ENCODE peak calls at places on chromosomes 12 and 14, in eight cellular contexts. One of them, this sample, is unnamed.

GRCh38 chr12:79690156-79690605 is 583 bp downstream of the PAWR start:
- DNase-seq in T47D: peak; percentile 57
- DNase-seq in GM04504: no peak
- DNase-seq in cardiac muscle cell: peak; percentile 35
- DNase-seq in NCI-H1105: no peak
- DNase-seq in HEK293T: peak; percentile 25
- DNase-seq in cardiac fibroblast: no peak
- DNase-seq in activated naive CD4-positive, alpha-beta T cell: no peak
- DNase-seq in this sample: no peak

GRCh38 chr12:59486827-59487226 is 109.0 kb upstream of the SLC16A7 start:
- DNase-seq in T47D: no peak
- DNase-seq in GM04504: no peak
- DNase-seq in cardiac muscle cell: no peak
- DNase-seq in NCI-H1105: no peak
- DNase-seq in HEK293T: no peak
- DNase-seq in cardiac fibroblast: no peak
- DNase-seq in activated naive CD4-positive, alpha-beta T cell: no peak
- DNase-seq in this sample: no peak

GRCh38 chr12:99334737-99335136 is 312.8 kb upstream of the GARIN6 start:
- DNase-seq in T47D: no peak
- DNase-seq in GM04504: no peak
- DNase-seq in cardiac muscle cell: peak; percentile 0
- DNase-seq in NCI-H1105: peak; percentile 53
- DNase-seq in HEK293T: no peak
- DNase-seq in cardiac fibroblast: peak; percentile 2
- DNase-seq in activated naive CD4-positive, alpha-beta T cell: no peak
- DNase-seq in this sample: no peak

GRCh38 chr12:50050410-50051280 is 6.8 kb upstream of the ASIC1 start:
- DNase-seq in T47D: no peak
- DNase-seq in GM04504: no peak
- DNase-seq in cardiac muscle cell: peak; percentile 96
- DNase-seq in NCI-H1105: no peak
- DNase-seq in HEK293T: peak; percentile 30
- DNase-seq in cardiac fibroblast: peak; percentile 93
- DNase-seq in activated naive CD4-positive, alpha-beta T cell: no peak
- DNase-seq in this sample: no peak

GRCh38 chr12:113207621-113208040 is 13.6 kb upstream of the TPCN1 start:
- DNase-seq in T47D: no peak
- DNase-seq in GM04504: no peak
- DNase-seq in cardiac muscle cell: no peak
- DNase-seq in NCI-H1105: no peak
- DNase-seq in HEK293T: no peak
- DNase-seq in cardiac fibroblast: no peak
- DNase-seq in activated naive CD4-positive, alpha-beta T cell: no peak
- DNase-seq in this sample: no peak

GRCh38 chr12:107655281-107656065 is 30.1 kb upstream of the PWP1 start:
- DNase-seq in T47D: no peak
- DNase-seq in GM04504: no peak
- DNase-seq in cardiac muscle cell: no peak
- DNase-seq in NCI-H1105: no peak
- DNase-seq in HEK293T: no peak
- DNase-seq in cardiac fibroblast: no peak
- DNase-seq in activated naive CD4-positive, alpha-beta T cell: no peak
- DNase-seq in this sample: no peak

GRCh38 chr12:93402333-93403311 is 24.9 kb downstream of the NUDT4 start:
- DNase-seq in T47D: no peak
- DNase-seq in GM04504: no peak
- DNase-seq in cardiac muscle cell: no peak
- DNase-seq in NCI-H1105: no peak
- DNase-seq in HEK293T: no peak
- DNase-seq in cardiac fibroblast: no peak
- DNase-seq in activated naive CD4-positive, alpha-beta T cell: no peak
- DNase-seq in this sample: no peak

GRCh38 chr12:124919646-124920352 is 5.3 kb upstream of the UBC start:
- DNase-seq in T47D: no peak
- DNase-seq in GM04504: no peak
- DNase-seq in cardiac muscle cell: no peak
- DNase-seq in NCI-H1105: no peak
- DNase-seq in HEK293T: no peak
- DNase-seq in cardiac fibroblast: peak; percentile 31
- DNase-seq in activated naive CD4-positive, alpha-beta T cell: no peak
- DNase-seq in this sample: no peak

GRCh38 chr14:44529026-44529425 is 21.9 kb upstream of the FSCB start:
- DNase-seq in T47D: no peak
- DNase-seq in GM04504: no peak
- DNase-seq in cardiac muscle cell: peak; percentile 73
- DNase-seq in NCI-H1105: no peak
- DNase-seq in HEK293T: no peak
- DNase-seq in cardiac fibroblast: peak; percentile 76
- DNase-seq in activated naive CD4-positive, alpha-beta T cell: no peak
- DNase-seq in this sample: no peak

GRCh38 chr14:104891121-104891551 is 26.1 kb downstream of the CEP170B start:
- DNase-seq in T47D: no peak
- DNase-seq in GM04504: no peak
- DNase-seq in cardiac muscle cell: no peak
- DNase-seq in NCI-H1105: no peak
- DNase-seq in HEK293T: no peak
- DNase-seq in cardiac fibroblast: no peak
- DNase-seq in activated naive CD4-positive, alpha-beta T cell: no peak
- DNase-seq in this sample: no peak

GRCh38 chr14:70789961-70790360 is 19.4 kb downstream of the MAP3K9 start:
- DNase-seq in T47D: no peak
- DNase-seq in GM04504: no peak
- DNase-seq in cardiac muscle cell: no peak
- DNase-seq in NCI-H1105: no peak
- DNase-seq in HEK293T: no peak
- DNase-seq in cardiac fibroblast: no peak
- DNase-seq in activated naive CD4-positive, alpha-beta T cell: no peak
- DNase-seq in this sample: no peak

GRCh38 chr14:67426983-67427601 is 15.1 kb upstream of the PLEK2 start:
- DNase-seq in T47D: peak; percentile 84
- DNase-seq in GM04504: peak; percentile 54
- DNase-seq in cardiac muscle cell: peak; percentile 89
- DNase-seq in NCI-H1105: peak; percentile 62
- DNase-seq in HEK293T: peak; percentile 83
- DNase-seq in cardiac fibroblast: peak; percentile 89
- DNase-seq in activated naive CD4-positive, alpha-beta T cell: peak; percentile 26
- DNase-seq in this sample: peak; percentile 15

GRCh38 chr12:3134526-3135135 is 57.5 kb downstream of the TSPAN9 start:
- DNase-seq in T47D: no peak
- DNase-seq in GM04504: no peak
- DNase-seq in cardiac muscle cell: no peak
- DNase-seq in NCI-H1105: no peak
- DNase-seq in HEK293T: no peak
- DNase-seq in cardiac fibroblast: no peak
- DNase-seq in activated naive CD4-positive, alpha-beta T cell: no peak
- DNase-seq in this sample: no peak

GRCh38 chr12:114817491-114818440 is 133.8 kb upstream of the TBX3 start:
- DNase-seq in T47D: no peak
- DNase-seq in GM04504: no peak
- DNase-seq in cardiac muscle cell: no peak
- DNase-seq in NCI-H1105: peak; percentile 88
- DNase-seq in HEK293T: no peak
- DNase-seq in cardiac fibroblast: no peak
- DNase-seq in activated naive CD4-positive, alpha-beta T cell: no peak
- DNase-seq in this sample: no peak

GRCh38 chr14:76267322-76268012 is 108.5 kb upstream of the ESRRB start:
- DNase-seq in T47D: peak; percentile 78
- DNase-seq in GM04504: peak; percentile 13
- DNase-seq in cardiac muscle cell: peak; percentile 78
- DNase-seq in NCI-H1105: peak; percentile 33
- DNase-seq in HEK293T: no peak
- DNase-seq in cardiac fibroblast: peak; percentile 58
- DNase-seq in activated naive CD4-positive, alpha-beta T cell: no peak
- DNase-seq in this sample: peak; percentile 37

GRCh38 chr12:112924986-112925385 is 13.3 kb upstream of the OAS3 start:
- DNase-seq in T47D: no peak
- DNase-seq in GM04504: no peak
- DNase-seq in cardiac muscle cell: no peak
- DNase-seq in NCI-H1105: no peak
- DNase-seq in HEK293T: no peak
- DNase-seq in cardiac fibroblast: no peak
- DNase-seq in activated naive CD4-positive, alpha-beta T cell: no peak
- DNase-seq in this sample: no peak

This sample was measured in hypothalamus.